ENCODE peak calls at places on chromosome 19, in five cellular contexts. One of them, this sample, is unnamed.
A peak's percentile ranks its signal among the peaks of the same experiment; 100 is the strongest.

GRCh38 chr19:33401683-33402420 is 28.3 kb downstream of the CEBPG start:
- DNase-seq in BJ: no peak
- DNase-seq in body of pancreas: peak; percentile 42
- DNase-seq in neural progenitor cell: no peak
- DNase-seq in choroid plexus epithelial cell: no peak
- DNase-seq in this sample: no peak

GRCh38 chr19:16012552-16012951 is 63.7 kb upstream of the TPM4 start:
- DNase-seq in BJ: no peak
- DNase-seq in body of pancreas: no peak
- DNase-seq in neural progenitor cell: no peak
- DNase-seq in choroid plexus epithelial cell: no peak
- DNase-seq in this sample: no peak

GRCh38 chr19:44694184-44694579 is 4.8 kb upstream of the CEACAM16 start:
- DNase-seq in BJ: no peak
- DNase-seq in body of pancreas: no peak
- DNase-seq in neural progenitor cell: no peak
- DNase-seq in choroid plexus epithelial cell: no peak
- DNase-seq in this sample: no peak

GRCh38 chr19:18282021-18282787 is 782 bp upstream of the JUND start:
- DNase-seq in BJ: no peak
- DNase-seq in body of pancreas: no peak
- DNase-seq in neural progenitor cell: peak; percentile 21
- DNase-seq in choroid plexus epithelial cell: no peak
- DNase-seq in this sample: no peak

GRCh38 chr19:1315470-1316166 is 29.9 kb downstream of the EFNA2 start:
- DNase-seq in BJ: no peak
- DNase-seq in body of pancreas: peak; percentile 65
- DNase-seq in neural progenitor cell: peak; percentile 77
- DNase-seq in choroid plexus epithelial cell: peak; percentile 59
- DNase-seq in this sample: peak; percentile 77

GRCh38 chr19:29259153-29259552 is 46.2 kb upstream of the UQCRFS1 start:
- DNase-seq in BJ: no peak
- DNase-seq in body of pancreas: no peak
- DNase-seq in neural progenitor cell: peak; percentile 20
- DNase-seq in choroid plexus epithelial cell: peak; percentile 11
- DNase-seq in this sample: no peak

GRCh38 chr19:45769821-45770191 is 754 bp upstream of the SIX5 start:
- DNase-seq in BJ: no peak
- DNase-seq in body of pancreas: no peak
- DNase-seq in neural progenitor cell: peak; percentile 73
- DNase-seq in choroid plexus epithelial cell: peak; percentile 69
- DNase-seq in this sample: peak; percentile 61

GRCh38 chr19:15110418-15110815 is 3.2 kb downstream of the SYDE1 start:
- DNase-seq in BJ: no peak
- DNase-seq in body of pancreas: no peak
- DNase-seq in neural progenitor cell: no peak
- DNase-seq in choroid plexus epithelial cell: no peak
- DNase-seq in this sample: no peak

GRCh38 chr19:27929399-27929798 is 1283.6 kb downstream of the UQCRFS1 start:
- DNase-seq in BJ: no peak
- DNase-seq in body of pancreas: no peak
- DNase-seq in neural progenitor cell: no peak
- DNase-seq in choroid plexus epithelial cell: no peak
- DNase-seq in this sample: no peak

GRCh38 chr19:1227655-1228054 is 10.2 kb downstream of the CBARP start:
- DNase-seq in BJ: no peak
- DNase-seq in body of pancreas: no peak
- DNase-seq in neural progenitor cell: no peak
- DNase-seq in choroid plexus epithelial cell: no peak
- DNase-seq in this sample: no peak

GRCh38 chr19:35044317-35045117 is 3.0 kb downstream of the HPN start:
- DNase-seq in BJ: no peak
- DNase-seq in body of pancreas: peak; percentile 73
- DNase-seq in neural progenitor cell: peak; percentile 60
- DNase-seq in choroid plexus epithelial cell: peak; percentile 56
- DNase-seq in this sample: peak; percentile 70

GRCh38 chr19:17052439-17052838 is 22.8 kb downstream of the HAUS8 start:
- DNase-seq in BJ: no peak
- DNase-seq in body of pancreas: peak; percentile 38
- DNase-seq in neural progenitor cell: peak; percentile 76
- DNase-seq in choroid plexus epithelial cell: peak; percentile 77
- DNase-seq in this sample: peak; percentile 41

GRCh38 chr19:14632286-14632685 is 42.4 kb downstream of the ADGRE3 start:
- DNase-seq in BJ: no peak
- DNase-seq in body of pancreas: no peak
- DNase-seq in neural progenitor cell: no peak
- DNase-seq in choroid plexus epithelial cell: peak; percentile 40
- DNase-seq in this sample: peak; percentile 8

GRCh38 chr19:28705008-28705407 is 507.9 kb downstream of the UQCRFS1 start:
- DNase-seq in BJ: no peak
- DNase-seq in body of pancreas: no peak
- DNase-seq in neural progenitor cell: peak; percentile 48
- DNase-seq in choroid plexus epithelial cell: peak; percentile 94
- DNase-seq in this sample: peak; percentile 87

GRCh38 chr19:16378291-16378889 is 53.8 kb downstream of the KLF2 start:
- DNase-seq in BJ: no peak
- DNase-seq in body of pancreas: no peak
- DNase-seq in neural progenitor cell: no peak
- DNase-seq in choroid plexus epithelial cell: no peak
- DNase-seq in this sample: no peak

GRCh38 chr19:16051254-16052025 is 24.9 kb upstream of the TPM4 start:
- DNase-seq in BJ: no peak
- DNase-seq in body of pancreas: no peak
- DNase-seq in neural progenitor cell: no peak
- DNase-seq in choroid plexus epithelial cell: peak; percentile 70
- DNase-seq in this sample: no peak

GRCh38 chr19:29841559-29842367 is 30.0 kb downstream of the CCNE1 start:
- DNase-seq in BJ: no peak
- DNase-seq in body of pancreas: no peak
- DNase-seq in neural progenitor cell: peak; percentile 53
- DNase-seq in choroid plexus epithelial cell: peak; percentile 82
- DNase-seq in this sample: peak; percentile 37

DNA sequence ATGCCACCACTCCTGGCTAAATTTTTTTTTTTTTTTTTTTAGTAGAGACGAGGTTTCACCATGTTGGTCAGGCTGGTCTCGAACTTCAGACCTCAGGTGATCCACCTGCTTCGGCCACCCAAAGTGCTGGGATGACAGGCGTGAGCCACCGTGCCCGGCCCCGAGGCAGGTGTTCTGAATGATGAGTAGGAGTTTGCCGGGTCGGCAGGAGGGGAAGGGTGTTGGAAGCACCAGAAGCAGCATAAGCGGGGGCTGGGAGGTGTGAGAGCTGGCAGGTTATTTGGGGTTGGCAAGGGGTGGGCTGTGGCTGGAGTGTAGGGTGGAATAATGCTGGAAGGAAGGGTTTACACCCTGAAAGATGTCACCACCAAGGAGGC is 1.8 kb downstream of the SPPL2B start:
- DNase-seq in BJ: no peak
- DNase-seq in body of pancreas: no peak
- DNase-seq in neural progenitor cell: no peak
- DNase-seq in choroid plexus epithelial cell: no peak
- DNase-seq in this sample: no peak
- H3K4me3 ChIP-seq in BJ: no peak overlapping the region
- H3K4me3 ChIP-seq in body of pancreas: no peak overlapping the region
- H3K4me3 ChIP-seq in neural progenitor cell: no peak overlapping the region
- H3K4me3 ChIP-seq in choroid plexus epithelial cell: no peak overlapping the region
- H3K4me3 ChIP-seq in this sample: no peak overlapping the region

GRCh38 chr19:51632126-51632525 is 1.9 kb upstream of the SIGLEC5 start:
- DNase-seq in BJ: no peak
- DNase-seq in body of pancreas: no peak
- DNase-seq in neural progenitor cell: no peak
- DNase-seq in choroid plexus epithelial cell: no peak
- DNase-seq in this sample: no peak

GRCh38 chr19:51641648-51642047 is 5.0 kb downstream of the SIGLEC14 start:
- DNase-seq in BJ: no peak
- DNase-seq in body of pancreas: no peak
- DNase-seq in neural progenitor cell: no peak
- DNase-seq in choroid plexus epithelial cell: no peak
- DNase-seq in this sample: no peak

GRCh38 chr19:51640371-51640770 is 6.3 kb downstream of the SIGLEC14 start:
- DNase-seq in BJ: no peak
- DNase-seq in body of pancreas: no peak
- DNase-seq in neural progenitor cell: no peak
- DNase-seq in choroid plexus epithelial cell: no peak
- DNase-seq in this sample: no peak

GRCh38 chr19:51639916-51640315 is 6.7 kb downstream of the SIGLEC14 start:
- DNase-seq in BJ: no peak
- DNase-seq in body of pancreas: no peak
- DNase-seq in neural progenitor cell: no peak
- DNase-seq in choroid plexus epithelial cell: no peak
- DNase-seq in this sample: no peak

GRCh38 chr19:51637362-51637978 is 7.3 kb upstream of the SIGLEC5 start:
- DNase-seq in BJ: no peak
- DNase-seq in body of pancreas: no peak
- DNase-seq in neural progenitor cell: no peak
- DNase-seq in choroid plexus epithelial cell: peak; percentile 11
- DNase-seq in this sample: no peak
- TF ChIP-seq CTCF in BJ: peak; percentile 9
- TF ChIP-seq CTCF in body of pancreas: no peak
- TF ChIP-seq CTCF in neural progenitor cell: peak; percentile 49
- TF ChIP-seq CTCF in choroid plexus epithelial cell: peak; percentile 38
- TF ChIP-seq CTCF in this sample: no peak

GRCh38 chr19:51750381-51751124 is 1.1 kb downstream of the FPR1 start:
- DNase-seq in BJ: no peak
- DNase-seq in body of pancreas: no peak
- DNase-seq in neural progenitor cell: no peak
- DNase-seq in choroid plexus epithelial cell: peak; percentile 87
- DNase-seq in this sample: no peak
- H3K4me3 ChIP-seq in BJ: no peak overlapping the region
- H3K4me3 ChIP-seq in body of pancreas: no peak overlapping the region
- H3K4me3 ChIP-seq in neural progenitor cell: no peak overlapping the region
- H3K4me3 ChIP-seq in choroid plexus epithelial cell: no peak overlapping the region
- H3K4me3 ChIP-seq in this sample: no peak overlapping the region

DNA sequence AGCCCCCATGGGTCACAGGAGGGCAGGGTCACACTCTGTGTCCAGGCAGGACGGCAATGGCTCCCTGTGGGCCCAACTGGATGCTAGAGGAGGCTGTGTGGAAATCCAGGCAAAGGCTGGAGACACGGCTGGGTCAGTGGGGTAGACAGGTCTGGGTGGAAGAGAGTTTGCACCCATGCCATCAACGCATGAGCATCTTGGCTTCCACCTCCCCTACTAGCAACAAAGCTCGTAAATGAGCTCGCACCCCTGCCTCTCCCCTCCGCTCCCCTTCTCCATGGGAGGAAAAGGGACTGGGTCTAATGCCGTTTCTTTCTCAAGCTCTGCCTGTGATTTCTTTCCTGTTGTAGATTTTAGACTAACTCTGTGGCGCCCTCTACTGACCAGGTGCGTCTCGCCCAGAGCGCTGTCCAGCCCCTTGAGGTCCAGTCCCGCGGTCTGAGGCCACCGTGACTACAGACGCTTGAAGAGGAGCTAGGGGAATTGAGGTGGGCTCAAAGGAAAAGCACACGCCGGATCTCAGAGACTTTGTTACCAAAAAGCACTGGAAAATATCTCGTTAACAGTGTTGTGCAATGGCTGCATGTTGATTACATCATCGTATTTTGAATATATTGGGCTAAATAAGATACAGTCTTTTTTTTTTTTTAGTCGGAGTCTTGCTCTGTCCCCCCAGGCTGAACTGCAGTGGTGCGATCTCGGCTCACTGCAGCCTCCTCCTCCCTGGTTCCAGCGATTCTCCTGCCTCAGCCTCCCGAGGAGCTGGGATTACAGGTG is 50.7 kb upstream of the USP29 start:
- DNase-seq in BJ: no peak
- DNase-seq in body of pancreas: peak; percentile 30
- DNase-seq in neural progenitor cell: no peak
- DNase-seq in choroid plexus epithelial cell: no peak
- DNase-seq in this sample: no peak
- TF ChIP-seq CTCF in BJ: no peak
- TF ChIP-seq CTCF in body of pancreas: no peak
- TF ChIP-seq CTCF in neural progenitor cell: peak; percentile 31
- TF ChIP-seq CTCF in choroid plexus epithelial cell: no peak
- TF ChIP-seq CTCF in this sample: no peak

DNA sequence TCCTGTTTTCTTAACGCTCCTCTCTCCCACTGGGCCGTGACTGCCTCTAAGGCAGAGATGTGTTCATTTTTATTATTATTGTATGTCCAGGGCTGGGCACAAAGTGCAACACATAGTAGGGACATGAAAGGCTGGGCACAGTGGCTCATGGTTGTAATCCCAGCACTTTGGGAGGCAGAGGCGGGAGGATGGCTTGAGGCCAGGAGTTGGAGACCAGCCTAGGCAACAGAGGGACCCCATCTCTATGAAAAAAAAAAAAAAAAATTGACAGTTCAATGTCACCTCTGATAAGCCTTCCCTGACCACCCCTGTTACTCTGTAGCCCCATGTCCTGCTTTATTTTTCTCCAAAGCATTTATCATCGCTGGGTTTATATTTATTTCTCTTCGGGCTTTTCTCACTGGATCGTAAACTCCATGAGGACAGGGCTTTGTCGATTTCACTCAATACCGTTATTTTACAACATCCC is 481 bp upstream of the SAE1 start:
- DNase-seq in BJ: no peak
- DNase-seq in body of pancreas: no peak
- DNase-seq in neural progenitor cell: no peak
- DNase-seq in choroid plexus epithelial cell: no peak
- DNase-seq in this sample: no peak
- H3K4me3 ChIP-seq in BJ: no peak overlapping the region
- H3K4me3 ChIP-seq in body of pancreas: no peak overlapping the region
- H3K4me3 ChIP-seq in neural progenitor cell: no peak overlapping the region
- H3K4me3 ChIP-seq in choroid plexus epithelial cell: no peak overlapping the region
- H3K4me3 ChIP-seq in this sample: peak overlapping the region; percentile 10

GRCh38 chr19:2922987-2923386 is 21.8 kb downstream of the ZNF77 start:
- DNase-seq in BJ: no peak
- DNase-seq in body of pancreas: peak; percentile 78
- DNase-seq in neural progenitor cell: peak; percentile 31
- DNase-seq in choroid plexus epithelial cell: peak; percentile 35
- DNase-seq in this sample: no peak
- TF ChIP-seq CTCF in BJ: peak; percentile 8
- TF ChIP-seq CTCF in body of pancreas: peak; percentile 50
- TF ChIP-seq CTCF in neural progenitor cell: peak; percentile 5
- TF ChIP-seq CTCF in choroid plexus epithelial cell: no peak
- TF ChIP-seq CTCF in this sample: no peak

DNA sequence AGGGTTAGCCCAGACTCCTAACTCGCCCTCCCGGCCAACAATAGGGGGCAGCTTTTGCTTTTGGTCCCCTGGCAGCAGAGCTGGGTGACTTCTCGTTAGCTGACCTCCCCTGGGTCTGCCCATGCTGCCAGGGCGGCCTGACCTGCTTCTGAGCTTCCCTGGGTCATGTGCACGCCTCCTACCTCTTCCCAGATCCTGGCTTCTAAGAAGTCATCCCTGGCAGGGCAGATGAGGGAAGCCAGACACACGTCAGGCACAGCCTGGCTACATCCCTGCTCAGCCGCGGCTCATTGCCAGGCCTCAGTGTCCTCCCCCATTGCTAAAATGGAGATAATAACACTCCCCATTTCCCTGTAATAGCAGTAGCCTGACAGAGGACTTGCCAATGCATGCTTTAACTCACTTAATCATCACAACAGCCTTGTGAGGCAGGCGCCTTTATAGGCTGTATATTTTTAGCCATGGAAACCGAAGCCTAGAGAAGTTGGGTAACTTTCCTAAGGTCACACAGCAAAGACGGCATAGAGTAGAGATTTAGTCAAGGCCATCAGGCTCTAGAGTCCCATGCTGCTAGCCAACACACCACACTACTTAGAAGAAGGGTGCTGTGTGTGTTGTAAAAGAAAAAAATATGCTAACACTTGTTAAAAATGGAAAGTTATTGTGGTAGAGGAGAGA is 2.1 kb downstream of the KCNK6 start:
- DNase-seq in BJ: no peak
- DNase-seq in body of pancreas: peak; percentile 27
- DNase-seq in neural progenitor cell: peak; percentile 22
- DNase-seq in choroid plexus epithelial cell: peak; percentile 21
- DNase-seq in this sample: no peak
- H3K4me3 ChIP-seq in BJ: no peak overlapping the region
- H3K4me3 ChIP-seq in body of pancreas: no peak overlapping the region
- H3K4me3 ChIP-seq in neural progenitor cell: no peak overlapping the region
- H3K4me3 ChIP-seq in choroid plexus epithelial cell: no peak overlapping the region
- H3K4me3 ChIP-seq in this sample: no peak overlapping the region